ENCODE peak calls at places on chromosomes 3 and 15, in five cellular contexts. I, J, C, H and V are unnamed samples.

GRCh38 chr3:44184319-44184953 is 57.2 kb upstream of the TOPAZ1 start:
- DNase-seq in I (no peak), C (no peak), J (peak), H (peak), V (no peak)

GRCh38 chr3:185272051-185272450 is 18.2 kb upstream of the EHHADH start:
- DNase-seq in J (no peak), H (no peak), C (no peak), I (peak), V (peak)

GRCh38 chr15:72934006-72934405 is 118.3 kb upstream of the NEO1 start:
- DNase-seq in J (no peak), I (no peak), H (no peak), C (no peak), V (peak)

GRCh38 chr3:132343018-132343612 is 25.9 kb downstream of the ACP3 start:
- DNase-seq in I (peak), J (no peak), H (peak), C (peak), V (peak)

GRCh38 chr15:88954431-88955277 is 41.5 kb upstream of the MFGE8 start:
- DNase-seq in I (peak), C (peak), J (no peak), H (no peak), V (no peak)

GRCh38 chr3:19342428-19342827 is 194.1 kb downstream of the KCNH8 start:
- DNase-seq in I (no peak), H (no peak), J (no peak), C (no peak), V (no peak)

GRCh38 chr3:146968204-146968651 is 363.1 kb upstream of the PLSCR5 start:
- DNase-seq in C (no peak), J (no peak), I (peak), H (no peak), V (peak)

GRCh38 chr15:60720084-60720483 is 241.1 kb upstream of the ICE2 start:
- DNase-seq in C (no peak), I (no peak), H (no peak), J (no peak), V (no peak)

GRCh38 chr15:66099950-66100671 is 153.4 kb downstream of the MEGF11 start:
- DNase-seq in H (no peak), I (no peak), C (no peak), J (no peak), V (no peak)

GRCh38 chr3:36380171-36381031 is at the start of gene STAC:
- DNase-seq in H (peak), C (no peak), J (peak), I (peak), V (no peak)

GRCh38 chr3:184540777-184541681 is 20.6 kb upstream of the EPHB3 start:
- DNase-seq in J (peak), C (peak), H (peak), I (peak), V (peak)

GRCh38 chr15:75185271-75186029 is 16.2 kb upstream of the C15orf39 start:
- DNase-seq in H (no peak), I (no peak), J (no peak), C (peak), V (no peak)

GRCh38 chr15:98120561-98120960 is 160.1 kb downstream of the ARRDC4 start:
- DNase-seq in J (no peak), C (peak), I (peak), H (no peak), V (peak)

GRCh38 chr15:34941181-34941580 is 28.4 kb downstream of the AQR start:
- DNase-seq in I (no peak), C (no peak), H (no peak), J (no peak), V (no peak)

GRCh38 chr15:28271697-28272250 is 50.2 kb downstream of the HERC2 start:
- DNase-seq in J (no peak), I (no peak), C (no peak), H (no peak), V (no peak)

GRCh38 chr3:126152931-126153694 is 27.3 kb downstream of the ALDH1L1 start:
- DNase-seq in C (no peak), H (no peak), I (no peak), J (no peak), V (no peak)

GRCh38 chr15:76345269-76345879 is 8.8 kb downstream of the ISL2 start:
- DNase-seq in I (no peak), C (no peak), H (no peak), J (no peak), V (no peak)

GRCh38 chr3:47577583-47578118 is 1.0 kb downstream of the CSPG5 start:
- DNase-seq in H (no peak), J (peak), I (no peak), C (no peak), V (no peak)

GRCh38 chr3:146634346-146634745 is 29.2 kb upstream of the PLSCR5 start:
- DNase-seq in J (no peak), C (no peak), I (no peak), H (no peak), V (no peak)

GRCh38 chr3:37745079-37745478 is 116.6 kb upstream of the CTDSPL start:
- DNase-seq in C (no peak), I (no peak), H (no peak), J (no peak), V (no peak)

GRCh38 chr3:138468886-138469285 is 34.5 kb downstream of the ESYT3 start:
- DNase-seq in H (no peak), C (no peak), I (no peak), J (no peak), V (no peak)

GRCh38 chr15:58771621-58772235 is 626 bp downstream of the MINDY2 start:
- DNase-seq in C (peak), I (no peak), J (peak), H (no peak), V (peak)

GRCh38 chr15:48547305-48547704 is 98.2 kb downstream of the FBN1 start:
- DNase-seq in C (no peak), J (no peak), H (no peak), I (peak), V (no peak)

GRCh38 chr3:50645378-50645777 is 28.4 kb downstream of the MAPKAPK3 start:
- DNase-seq in I (no peak), J (no peak), H (no peak), C (no peak), V (no peak)

GRCh38 chr3:52719618-52720017 is 13.7 kb downstream of the SPCS1 start:
- DNase-seq in I (no peak), C (no peak), H (no peak), J (no peak), V (no peak)

GRCh38 chr3:4584537-4585249 is 91.5 kb downstream of the ITPR1 start:
- DNase-seq in I (peak), J (no peak), H (no peak), C (peak), V (no peak)

GRCh38 chr3:94004301-94004910 is 24.0 kb downstream of the STX19 start:
- DNase-seq in C (peak), J (no peak), I (peak), H (peak), V (peak)

GRCh38 chr3:156681003-156681402 is 6.6 kb downstream of the TIPARP start:
- DNase-seq in J (peak), H (peak), C (peak), I (peak), V (peak)

GRCh38 chr3:122247825-122248185 is 64.3 kb downstream of the CASR start:
- DNase-seq in I (peak), C (no peak), H (no peak), J (no peak), V (no peak)

GRCh38 chr15:77183066-77183465 is 112.2 kb upstream of the TSPAN3 start:
- DNase-seq in H (no peak), J (no peak), I (no peak), C (no peak), V (no peak)

GRCh38 chr3:115348951-115349745 is 202.1 kb upstream of the ZBTB20 start:
- DNase-seq in I (no peak), J (no peak), H (no peak), C (no peak), V (no peak)

GRCh38 chr3:115351193-115351592 is 204.1 kb upstream of the ZBTB20 start:
- DNase-seq in H (no peak), I (no peak), J (no peak), C (no peak), V (no peak)

GRCh38 chr3:115347737-115348136 is 200.6 kb upstream of the ZBTB20 start:
- DNase-seq in J (no peak), I (no peak), H (no peak), C (no peak), V (no peak)

GRCh38 chr3:115348391-115348790 is 201.3 kb upstream of the ZBTB20 start:
- DNase-seq in C (no peak), H (no peak), J (no peak), I (no peak), V (no peak)

DNA sequence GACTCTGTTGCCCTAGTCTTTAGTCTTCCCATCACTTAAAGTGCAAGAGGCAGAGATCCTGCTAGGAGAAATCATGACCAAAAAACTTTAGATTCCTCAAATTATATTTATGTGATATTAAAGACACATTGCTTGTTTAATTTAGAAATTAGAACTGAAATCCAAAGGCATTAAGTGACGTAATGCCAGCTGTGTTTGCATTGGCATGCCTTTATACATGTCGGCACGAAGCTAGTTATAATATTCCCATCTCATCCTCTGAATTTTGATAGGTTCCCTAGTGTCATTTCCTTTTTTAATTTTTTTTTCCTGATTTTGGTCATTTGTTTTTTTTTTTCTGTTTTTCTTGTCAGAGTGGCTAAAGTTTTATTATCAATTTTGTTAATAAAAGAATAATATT is 203.5 kb upstream of the ZBTB20 start:
- DNase-seq in I (no peak), C (no peak), H (no peak), J (no peak), V (peak)
- TF ChIP-seq CTCF in I (no peak), C (no peak), H (no peak), J (no peak), V (no peak)

GRCh38 chr3:120468635-120469295 is 18.0 kb upstream of the FSTL1 start:
- DNase-seq in H (no peak), C (no peak), I (no peak), J (no peak), V (peak)
- H3K4me3 ChIP-seq in H (no peak), C (no peak), I (no peak), J (no peak), V (no peak)

DNA sequence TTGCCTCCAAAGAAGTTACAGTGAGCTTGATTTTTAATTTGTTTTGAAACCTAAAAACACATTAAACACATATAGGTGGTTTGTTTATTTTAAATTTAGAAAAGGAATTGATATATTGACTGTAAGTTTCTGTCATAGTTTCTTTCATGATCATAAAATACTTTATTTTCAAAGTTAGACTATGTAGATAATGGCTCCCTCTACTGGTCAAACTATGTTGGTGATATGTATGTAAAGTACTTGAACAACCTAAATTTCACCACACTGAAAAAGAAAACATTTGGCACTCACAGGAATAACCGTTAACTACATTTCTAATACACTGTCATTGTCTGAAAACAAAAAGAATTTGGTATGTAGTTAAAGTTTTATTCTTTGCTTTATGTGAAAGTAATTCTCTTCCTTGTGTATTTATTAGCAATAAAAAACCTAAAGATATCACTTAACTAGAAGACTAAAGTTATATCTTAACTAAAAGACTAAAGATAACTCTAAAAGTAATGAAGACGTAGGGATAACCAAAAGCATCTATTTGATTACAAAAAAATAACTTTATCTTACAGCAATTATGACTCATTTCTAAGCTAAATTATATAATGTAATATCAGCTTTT is 427.5 kb downstream of the VGLL3 start:
- DNase-seq in H (peak), J (no peak), C (peak), I (peak), V (peak)
- TF ChIP-seq CTCF in H (peak), J (no peak), C (peak), I (peak), V (peak)

DNA sequence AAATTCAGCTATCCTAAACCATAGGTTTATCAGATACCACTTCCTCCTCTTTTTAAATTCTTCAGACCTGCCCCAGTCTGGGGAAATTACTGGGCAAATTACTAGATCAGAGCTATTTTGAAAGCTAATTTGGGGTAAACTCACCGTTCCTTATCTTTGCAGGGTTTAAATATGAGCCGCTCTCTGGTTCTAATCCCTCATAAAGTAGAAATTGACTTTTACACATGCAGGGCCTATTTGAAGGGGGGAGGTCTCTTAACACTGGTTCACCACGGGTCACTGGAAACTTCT is 11.0 kb upstream of the MEIS2 start:
- DNase-seq in C (no peak), H (no peak), I (no peak), J (no peak), V (no peak)
- H3K4me3 ChIP-seq in C (no peak), H (no peak), I (peak), J (peak), V (no peak)

DNA sequence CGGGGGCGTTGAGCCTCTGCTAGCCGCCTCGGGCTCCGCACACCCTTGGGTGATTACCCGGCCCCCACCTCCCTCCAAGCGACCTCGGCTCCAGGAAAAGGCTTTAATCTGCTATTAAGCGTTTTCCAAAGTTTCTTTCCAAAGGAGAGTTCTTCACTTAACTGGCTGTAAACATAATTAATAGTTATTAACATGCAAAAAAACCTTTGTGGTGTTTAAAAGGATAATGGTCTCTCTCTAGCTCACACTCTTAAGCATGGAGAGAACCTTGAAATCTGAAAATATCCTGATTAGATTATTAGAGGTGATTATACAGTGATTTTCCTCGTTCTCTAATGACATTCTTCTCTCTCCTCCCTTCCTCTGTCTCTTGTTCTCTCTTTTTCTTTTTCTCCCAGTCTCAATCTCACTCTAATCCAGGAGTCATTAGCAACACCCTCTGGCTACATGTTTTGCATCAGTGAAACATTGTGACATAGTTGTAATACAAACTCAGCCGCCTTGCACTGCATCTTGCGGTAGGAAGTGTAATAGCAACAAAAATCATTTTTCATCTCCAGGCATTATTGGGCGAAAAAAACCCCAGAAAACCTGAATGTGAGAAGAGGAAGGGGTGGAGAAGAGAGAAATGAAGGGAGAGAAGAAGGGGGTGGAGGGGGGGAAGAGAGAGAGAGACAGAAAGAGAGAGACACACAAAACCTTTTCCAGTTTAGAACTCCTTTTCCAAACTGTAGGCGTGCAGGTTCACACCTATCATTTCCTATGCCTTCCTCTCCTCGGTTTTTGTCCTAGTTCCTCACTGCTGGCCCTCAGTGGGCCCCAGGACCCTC is 24.4 kb downstream of the NR2F2 start:
- DNase-seq in J (no peak), H (peak), C (peak), I (peak), V (peak)
- TF ChIP-seq CTCF in J (peak), H (peak), C (peak), I (peak), V (peak)

GRCh38 chr3:100047455-100048141 is 66.7 kb downstream of the FILIP1L start:
- DNase-seq in C (peak), H (peak), J (no peak), I (peak), V (peak)
- H3K4me3 ChIP-seq in C (no peak), H (peak), J (no peak), I (no peak), V (no peak)